ENCODE peak calls at places on chromosomes 5 and 9, in four cellular contexts. One of them, this sample, is unnamed.

GRCh38 chr5:83718195-83718825 is 2.3 kb downstream of the HAPLN1 start:
- DNase-seq in IMR-90: peak
- DNase-seq in A549: peak
- DNase-seq in K562: peak
- DNase-seq in this sample: peak

GRCh38 chr5:31496891-31497290 is 35.0 kb downstream of the DROSHA start:
- DNase-seq in IMR-90: no peak
- DNase-seq in A549: no peak
- DNase-seq in K562: no peak
- DNase-seq in this sample: no peak

GRCh38 chr9:126696764-126697145 is 83.0 kb downstream of the LMX1B start:
- DNase-seq in IMR-90: no peak
- DNase-seq in A549: no peak
- DNase-seq in K562: no peak
- DNase-seq in this sample: no peak

GRCh38 chr5:172830876-172831662 is 3.0 kb upstream of the ERGIC1 start:
- DNase-seq in IMR-90: peak
- DNase-seq in A549: no peak
- DNase-seq in K562: no peak
- DNase-seq in this sample: no peak

GRCh38 chr9:69697475-69697874 is 25.3 kb upstream of the APBA1 start:
- DNase-seq in IMR-90: no peak
- DNase-seq in A549: no peak
- DNase-seq in K562: no peak
- DNase-seq in this sample: no peak

GRCh38 chr9:86994231-86994630 is 46.9 kb upstream of the GAS1 start:
- DNase-seq in IMR-90: no peak
- DNase-seq in A549: no peak
- DNase-seq in K562: no peak
- DNase-seq in this sample: no peak

GRCh38 chr9:33447404-33448158 is at the start of gene AQP3:
- DNase-seq in IMR-90: no peak
- DNase-seq in A549: peak
- DNase-seq in K562: peak
- DNase-seq in this sample: peak

GRCh38 chr9:77020438-77021264 is 1.2 kb downstream of the FOXB2 start:
- DNase-seq in IMR-90: no peak
- DNase-seq in A549: no peak
- DNase-seq in K562: no peak
- DNase-seq in this sample: no peak

GRCh38 chr5:61625682-61626620 is 293.9 kb downstream of the ZSWIM6 start:
- DNase-seq in IMR-90: peak
- DNase-seq in A549: peak
- DNase-seq in K562: no peak
- DNase-seq in this sample: no peak

GRCh38 chr5:170404398-170404797 is 15.2 kb upstream of the KCNMB1 start:
- DNase-seq in IMR-90: no peak
- DNase-seq in A549: no peak
- DNase-seq in K562: no peak
- DNase-seq in this sample: no peak

GRCh38 chr9:125442471-125442870 is 180.8 kb downstream of the GAPVD1 start:
- DNase-seq in IMR-90: no peak
- DNase-seq in A549: no peak
- DNase-seq in K562: no peak
- DNase-seq in this sample: no peak

GRCh38 chr9:36922548-36922947 is 111.5 kb downstream of the PAX5 start:
- DNase-seq in IMR-90: no peak
- DNase-seq in A549: peak
- DNase-seq in K562: no peak
- DNase-seq in this sample: no peak

GRCh38 chr9:83034587-83034986 is 28.4 kb downstream of the RASEF start:
- DNase-seq in IMR-90: peak
- DNase-seq in A549: peak
- DNase-seq in K562: no peak
- DNase-seq in this sample: no peak

GRCh38 chr5:140223567-140223966 is 48.6 kb downstream of the CYSTM1 start:
- DNase-seq in IMR-90: no peak
- DNase-seq in A549: no peak
- DNase-seq in K562: no peak
- DNase-seq in this sample: peak

DNA sequence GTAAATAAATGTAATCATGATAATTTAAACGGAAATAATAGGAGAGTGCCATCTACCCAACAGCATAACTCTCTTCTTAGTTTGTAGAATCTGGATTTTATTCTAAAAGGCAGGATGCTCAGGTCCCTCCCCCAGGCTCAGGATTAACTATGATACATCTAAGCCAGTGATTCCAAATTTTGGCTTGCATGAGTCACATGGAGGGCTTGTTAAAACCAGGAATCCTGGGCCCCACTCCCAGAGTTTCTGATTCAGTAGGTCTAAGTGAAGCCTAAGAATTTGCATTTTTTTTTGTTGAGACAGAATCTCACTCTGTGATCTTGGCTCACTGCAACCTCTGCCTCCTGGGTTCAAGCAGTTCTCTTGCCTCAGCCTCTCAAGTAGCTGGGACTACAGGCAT is 62.3 kb upstream of the ZFR start:
- DNase-seq in IMR-90: peak
- DNase-seq in A549: no peak
- DNase-seq in K562: no peak
- DNase-seq in this sample: no peak
- TF ChIP-seq MAZ in IMR-90: no peak
- TF ChIP-seq MAZ in A549: no peak
- TF ChIP-seq MAZ in K562: no peak
- TF ChIP-seq MAZ in this sample: no peak

DNA sequence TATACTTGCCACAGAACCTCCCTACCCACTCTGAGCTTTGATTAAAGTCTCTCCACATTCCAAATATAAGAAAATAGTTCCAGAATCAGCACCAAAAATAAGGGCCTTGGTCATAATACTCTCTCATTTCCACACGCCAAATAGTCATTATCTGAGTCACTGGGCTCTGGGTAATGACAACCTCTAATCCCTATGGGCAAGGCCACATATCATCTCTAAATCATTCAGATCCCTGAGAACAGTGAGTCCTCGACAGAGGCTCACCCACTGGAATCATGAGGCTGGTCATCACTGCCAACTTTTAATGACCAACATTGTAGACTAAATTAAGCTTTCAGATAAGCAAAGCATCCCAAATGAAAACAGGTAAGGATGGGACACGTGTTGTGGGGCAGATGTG is 28.1 kb downstream of the FAM114A2 start:
- DNase-seq in IMR-90: no peak
- DNase-seq in A549: no peak
- DNase-seq in K562: no peak
- DNase-seq in this sample: no peak
- TF ChIP-seq MAZ in IMR-90: no peak
- TF ChIP-seq MAZ in A549: no peak
- TF ChIP-seq MAZ in K562: no peak
- TF ChIP-seq MAZ in this sample: no peak

GRCh38 chr5:124025306-124025705 is 513.3 kb downstream of the CSNK1G3 start:
- DNase-seq in IMR-90: no peak
- DNase-seq in A549: no peak
- DNase-seq in K562: no peak
- DNase-seq in this sample: no peak
- TF ChIP-seq MAZ in IMR-90: no peak
- TF ChIP-seq MAZ in A549: no peak
- TF ChIP-seq MAZ in K562: no peak
- TF ChIP-seq MAZ in this sample: no peak

DNA sequence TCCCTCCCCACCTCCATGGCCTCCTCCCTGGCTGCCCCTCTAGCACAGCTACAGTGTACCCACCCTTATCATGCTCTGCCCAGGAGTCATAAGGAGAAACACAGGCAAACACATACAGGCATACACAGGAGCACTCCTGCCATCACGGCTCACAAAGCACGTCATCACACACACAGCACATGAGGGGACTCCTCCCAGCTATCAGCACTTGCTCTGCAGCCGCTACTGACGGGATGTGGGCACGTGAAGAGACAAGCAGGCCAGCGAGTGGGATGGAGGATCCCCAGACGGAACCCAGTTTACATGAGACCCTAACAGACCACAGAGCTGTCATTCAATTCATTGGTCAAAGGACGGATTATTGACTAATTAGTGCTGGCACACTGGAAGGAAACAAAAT is 53.7 kb downstream of the SEMA4D start:
- DNase-seq in IMR-90: no peak
- DNase-seq in A549: no peak
- DNase-seq in K562: no peak
- DNase-seq in this sample: no peak
- TF ChIP-seq MAZ in IMR-90: no peak
- TF ChIP-seq MAZ in A549: no peak
- TF ChIP-seq MAZ in K562: no peak
- TF ChIP-seq MAZ in this sample: no peak

This sample was measured in HepG2.